ENCODE peak calls at places on chromosomes 3 and 15, in four cellular contexts. One of them, this sample, is unnamed.

GRCh38 chr15:70892002-70892911 is at the start of the genes LRRC49 and THAP10:
- DNase-seq in CD8-positive, alpha-beta memory T cell: no peak
- DNase-seq in pancreas: peak
- DNase-seq in CD8-positive, alpha-beta T cell: peak
- DNase-seq in this sample: peak

GRCh38 chr15:35540031-35540430 is 5.9 kb downstream of the DPH6 start:
- DNase-seq in CD8-positive, alpha-beta memory T cell: no peak
- DNase-seq in pancreas: no peak
- DNase-seq in CD8-positive, alpha-beta T cell: no peak
- DNase-seq in this sample: no peak

GRCh38 chr3:72690646-72691045 is 157.6 kb downstream of the SHQ1 start:
- DNase-seq in CD8-positive, alpha-beta memory T cell: no peak
- DNase-seq in pancreas: no peak
- DNase-seq in CD8-positive, alpha-beta T cell: no peak
- DNase-seq in this sample: no peak

GRCh38 chr3:195909294-195909644 is 918 bp upstream of the TNK2 start:
- DNase-seq in CD8-positive, alpha-beta memory T cell: no peak
- DNase-seq in pancreas: no peak
- DNase-seq in CD8-positive, alpha-beta T cell: no peak
- DNase-seq in this sample: no peak

GRCh38 chr15:40198364-40199085 is 37.7 kb downstream of the BUB1B start:
- DNase-seq in CD8-positive, alpha-beta memory T cell: no peak
- DNase-seq in pancreas: no peak
- DNase-seq in CD8-positive, alpha-beta T cell: no peak
- DNase-seq in this sample: no peak

GRCh38 chr3:185176756-185177359 is 24.0 kb upstream of the C3orf70 start:
- DNase-seq in CD8-positive, alpha-beta memory T cell: no peak
- DNase-seq in pancreas: peak
- DNase-seq in CD8-positive, alpha-beta T cell: no peak
- DNase-seq in this sample: no peak

GRCh38 chr3:87298111-87298718 is 21.8 kb upstream of the POU1F1 start:
- DNase-seq in CD8-positive, alpha-beta memory T cell: peak
- DNase-seq in pancreas: no peak
- DNase-seq in CD8-positive, alpha-beta T cell: no peak
- DNase-seq in this sample: no peak

GRCh38 chr3:140117111-140117526 is 182.1 kb downstream of the CLSTN2 start:
- DNase-seq in CD8-positive, alpha-beta memory T cell: no peak
- DNase-seq in pancreas: no peak
- DNase-seq in CD8-positive, alpha-beta T cell: no peak
- DNase-seq in this sample: no peak

GRCh38 chr3:177109688-177110087 is 87.6 kb downstream of the TBL1XR1 start:
- DNase-seq in CD8-positive, alpha-beta memory T cell: peak
- DNase-seq in pancreas: no peak
- DNase-seq in CD8-positive, alpha-beta T cell: no peak
- DNase-seq in this sample: no peak

GRCh38 chr3:127443581-127444375 is 146.8 kb downstream of the TPRA1 start:
- DNase-seq in CD8-positive, alpha-beta memory T cell: no peak
- DNase-seq in pancreas: no peak
- DNase-seq in CD8-positive, alpha-beta T cell: no peak
- DNase-seq in this sample: no peak

GRCh38 chr15:23642413-23643044 is 5.1 kb downstream of the MAGEL2 start:
- DNase-seq in CD8-positive, alpha-beta memory T cell: peak
- DNase-seq in pancreas: peak
- DNase-seq in CD8-positive, alpha-beta T cell: peak
- DNase-seq in this sample: peak

GRCh38 chr3:193345431-193345830 is 33.1 kb downstream of the ATP13A5 start:
- DNase-seq in CD8-positive, alpha-beta memory T cell: no peak
- DNase-seq in pancreas: no peak
- DNase-seq in CD8-positive, alpha-beta T cell: no peak
- DNase-seq in this sample: no peak

GRCh38 chr15:72156928-72157327 is 38.7 kb downstream of the SENP8 start:
- DNase-seq in CD8-positive, alpha-beta memory T cell: no peak
- DNase-seq in pancreas: no peak
- DNase-seq in CD8-positive, alpha-beta T cell: no peak
- DNase-seq in this sample: no peak

GRCh38 chr3:47365213-47366153 is 15.3 kb upstream of the PTPN23 start:
- DNase-seq in CD8-positive, alpha-beta memory T cell: no peak
- DNase-seq in pancreas: peak
- DNase-seq in CD8-positive, alpha-beta T cell: no peak
- DNase-seq in this sample: no peak

GRCh38 chr15:82298520-82298919 is 35.9 kb downstream of the SAXO2 start:
- DNase-seq in CD8-positive, alpha-beta memory T cell: peak
- DNase-seq in pancreas: no peak
- DNase-seq in CD8-positive, alpha-beta T cell: peak
- DNase-seq in this sample: peak

GRCh38 chr3:148226246-148226645 is 471.5 kb upstream of the AGTR1 start:
- DNase-seq in CD8-positive, alpha-beta memory T cell: no peak
- DNase-seq in pancreas: no peak
- DNase-seq in CD8-positive, alpha-beta T cell: no peak
- DNase-seq in this sample: no peak

GRCh38 chr15:69535101-69535638 is 82.6 kb downstream of the RPLP1 start:
- DNase-seq in CD8-positive, alpha-beta memory T cell: no peak
- DNase-seq in pancreas: no peak
- DNase-seq in CD8-positive, alpha-beta T cell: no peak
- DNase-seq in this sample: no peak

GRCh38 chr3:52495777-52496602 is 852 bp downstream of the STAB1 start:
- DNase-seq in CD8-positive, alpha-beta memory T cell: no peak
- DNase-seq in pancreas: no peak
- DNase-seq in CD8-positive, alpha-beta T cell: no peak
- DNase-seq in this sample: no peak

GRCh38 chr3:13619661-13620230 is 70.8 kb downstream of the FBLN2 start:
- DNase-seq in CD8-positive, alpha-beta memory T cell: no peak
- DNase-seq in pancreas: no peak
- DNase-seq in CD8-positive, alpha-beta T cell: no peak
- DNase-seq in this sample: no peak
- H3K27ac ChIP-seq in CD8-positive, alpha-beta memory T cell: no peak
- H3K27ac ChIP-seq in pancreas: no peak
- H3K27ac ChIP-seq in CD8-positive, alpha-beta T cell: no peak
- H3K27ac ChIP-seq in this sample: no peak

DNA sequence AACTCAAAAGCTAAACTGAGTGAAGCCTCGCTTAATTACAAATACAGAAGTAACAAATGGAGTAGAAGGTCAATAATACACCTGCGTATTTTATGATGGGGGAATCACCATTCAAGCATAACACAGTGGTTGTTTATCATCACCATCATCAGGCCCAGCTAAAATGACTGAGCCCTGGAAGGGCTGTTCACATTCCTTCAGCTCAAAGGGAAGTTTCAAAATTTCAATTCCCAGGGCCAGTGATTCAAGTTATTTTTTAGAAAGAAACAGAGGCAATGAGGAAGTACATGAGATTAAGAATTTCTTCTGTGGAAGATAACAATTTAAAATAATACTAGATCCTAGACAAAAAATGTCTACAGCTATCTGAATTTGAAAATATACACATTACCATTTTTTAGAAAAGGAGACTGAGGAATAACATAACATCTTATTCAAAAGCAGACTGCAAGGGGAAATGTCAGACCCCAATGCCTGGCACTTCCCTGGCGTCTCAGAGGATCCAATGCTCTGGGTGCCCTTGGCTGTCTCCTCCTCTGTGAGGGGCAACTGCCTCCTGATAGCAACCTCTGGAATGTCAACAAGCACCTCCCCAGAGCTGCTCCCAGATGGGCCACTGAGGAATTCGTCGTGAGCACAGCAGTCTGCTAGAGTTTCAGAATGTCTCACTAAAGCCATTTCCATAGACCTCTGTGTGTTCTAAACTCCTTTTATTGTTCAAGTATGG is 22.8 kb downstream of the EHD4 start:
- DNase-seq in CD8-positive, alpha-beta memory T cell: no peak
- DNase-seq in pancreas: no peak
- DNase-seq in CD8-positive, alpha-beta T cell: no peak
- DNase-seq in this sample: no peak
- H3K27ac ChIP-seq in CD8-positive, alpha-beta memory T cell: no peak
- H3K27ac ChIP-seq in pancreas: peak
- H3K27ac ChIP-seq in CD8-positive, alpha-beta T cell: no peak
- H3K27ac ChIP-seq in this sample: no peak

GRCh38 chr3:149356044-149356592 is 21.3 kb downstream of the TM4SF1 start:
- DNase-seq in CD8-positive, alpha-beta memory T cell: no peak
- DNase-seq in pancreas: peak
- DNase-seq in CD8-positive, alpha-beta T cell: no peak
- DNase-seq in this sample: no peak
- H3K27ac ChIP-seq in CD8-positive, alpha-beta memory T cell: no peak
- H3K27ac ChIP-seq in pancreas: peak
- H3K27ac ChIP-seq in CD8-positive, alpha-beta T cell: no peak
- H3K27ac ChIP-seq in this sample: no peak

DNA sequence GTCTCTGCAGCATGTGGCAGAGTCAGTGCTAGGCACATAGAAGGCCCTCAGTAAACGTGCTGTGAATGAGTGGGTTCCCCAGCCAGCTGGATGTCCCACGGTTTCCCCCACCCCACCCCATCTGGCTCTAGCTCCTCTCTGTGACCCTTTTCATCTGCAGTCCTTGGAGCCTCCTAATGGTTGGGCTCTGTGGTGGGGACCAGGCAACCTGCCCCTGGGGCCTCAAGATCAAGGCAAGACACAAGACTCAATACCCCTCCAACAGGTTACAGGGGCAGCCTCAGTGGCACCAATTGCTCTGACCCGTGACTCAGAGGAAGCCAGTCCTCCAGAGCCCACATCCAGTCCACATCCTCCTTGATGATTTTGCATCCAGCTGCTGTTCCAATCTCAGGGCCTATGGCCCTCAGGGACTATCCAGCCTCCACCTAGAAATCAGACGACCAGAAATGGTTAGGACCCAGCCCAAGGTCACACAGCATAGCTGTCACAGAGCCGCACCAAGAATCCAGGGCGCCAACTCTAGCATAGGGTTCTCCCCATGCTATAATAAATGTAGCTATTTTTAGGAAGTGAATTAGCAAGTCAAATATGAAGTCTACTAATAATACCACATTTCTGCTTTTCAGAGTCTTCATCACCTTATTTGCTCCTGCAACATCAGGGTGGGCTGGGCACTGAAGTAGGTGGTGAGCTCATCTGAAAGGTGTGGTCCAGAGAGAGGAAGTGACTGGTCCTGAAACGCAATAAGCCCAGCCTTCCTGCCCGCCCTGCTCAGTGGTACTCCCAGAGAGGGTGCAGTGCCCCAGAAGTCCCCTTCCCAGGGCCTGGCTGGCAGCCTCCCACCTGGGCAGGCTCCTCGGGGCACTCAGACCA is 17.4 kb upstream of the CYP11A1 start:
- DNase-seq in CD8-positive, alpha-beta memory T cell: no peak
- DNase-seq in pancreas: no peak
- DNase-seq in CD8-positive, alpha-beta T cell: peak
- DNase-seq in this sample: no peak
- H3K27ac ChIP-seq in CD8-positive, alpha-beta memory T cell: peak
- H3K27ac ChIP-seq in pancreas: no peak
- H3K27ac ChIP-seq in CD8-positive, alpha-beta T cell: no peak
- H3K27ac ChIP-seq in this sample: no peak

GRCh38 chr3:113285741-113286140 is 74.4 kb downstream of the BOC start:
- DNase-seq in CD8-positive, alpha-beta memory T cell: no peak
- DNase-seq in pancreas: no peak
- DNase-seq in CD8-positive, alpha-beta T cell: no peak
- DNase-seq in this sample: no peak
- H3K27ac ChIP-seq in CD8-positive, alpha-beta memory T cell: no peak
- H3K27ac ChIP-seq in pancreas: no peak
- H3K27ac ChIP-seq in CD8-positive, alpha-beta T cell: no peak
- H3K27ac ChIP-seq in this sample: no peak

DNA sequence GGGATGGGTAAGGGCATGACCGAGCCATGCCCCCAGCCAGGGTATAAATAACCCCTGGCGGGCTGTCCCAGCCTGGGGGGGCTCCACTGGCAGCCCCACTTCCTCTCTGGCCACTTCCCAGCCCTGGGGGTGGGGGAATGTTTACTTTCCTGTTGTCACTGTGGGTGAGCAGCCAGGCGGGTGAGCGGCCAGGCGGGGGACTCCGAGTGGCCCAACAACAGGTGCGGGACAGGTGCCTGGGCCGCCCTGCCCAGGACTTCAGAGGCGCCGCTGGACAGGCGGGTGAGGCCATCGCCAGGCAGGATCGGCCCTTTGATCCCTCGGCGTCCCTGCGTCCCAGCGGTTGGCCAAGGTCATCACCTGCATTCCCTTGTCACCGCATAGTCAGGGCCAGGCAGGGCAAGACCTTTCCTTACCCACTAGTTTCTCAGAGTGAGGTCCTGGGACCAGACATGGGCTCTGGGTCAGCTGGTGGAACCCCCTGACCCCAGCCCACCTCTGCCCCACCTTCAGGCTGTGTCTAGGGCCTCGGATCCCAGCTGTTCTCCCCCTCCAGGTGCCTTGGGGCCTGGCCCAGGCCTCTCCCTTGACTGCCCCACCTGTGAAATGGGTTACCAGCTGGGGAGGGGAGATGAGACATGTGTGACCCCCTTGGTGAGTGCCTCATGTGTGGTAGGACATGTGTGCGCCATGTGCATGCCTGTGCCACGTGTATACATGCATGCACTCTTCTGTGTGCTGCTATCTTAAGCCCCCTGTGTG is 16.6 kb downstream of the SEMA3F start:
- DNase-seq in CD8-positive, alpha-beta memory T cell: no peak
- DNase-seq in pancreas: peak
- DNase-seq in CD8-positive, alpha-beta T cell: no peak
- DNase-seq in this sample: no peak
- H3K27ac ChIP-seq in CD8-positive, alpha-beta memory T cell: no peak
- H3K27ac ChIP-seq in pancreas: peak
- H3K27ac ChIP-seq in CD8-positive, alpha-beta T cell: no peak
- H3K27ac ChIP-seq in this sample: no peak

DNA sequence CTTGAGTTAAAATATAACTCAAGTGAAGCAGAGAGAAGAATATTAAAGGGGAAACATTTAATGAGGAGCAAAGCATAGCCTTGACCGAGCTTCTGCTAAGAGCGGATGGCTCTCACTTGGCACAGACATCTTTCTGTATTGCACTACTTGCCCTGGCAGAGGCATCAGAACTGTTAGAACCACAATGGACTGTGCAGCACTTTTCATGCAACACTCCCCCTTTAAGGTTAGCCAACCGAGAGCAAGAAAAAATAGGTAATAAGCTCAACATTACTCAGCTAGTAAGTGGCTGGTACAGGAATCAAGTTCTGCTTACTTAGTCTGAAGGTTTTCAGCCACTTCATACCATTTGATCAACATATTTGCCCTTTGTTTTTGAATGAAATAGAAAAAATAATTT is 33.7 kb downstream of the CRTC3 start:
- DNase-seq in CD8-positive, alpha-beta memory T cell: no peak
- DNase-seq in pancreas: no peak
- DNase-seq in CD8-positive, alpha-beta T cell: no peak
- DNase-seq in this sample: no peak
- H3K27ac ChIP-seq in CD8-positive, alpha-beta memory T cell: no peak
- H3K27ac ChIP-seq in pancreas: no peak
- H3K27ac ChIP-seq in CD8-positive, alpha-beta T cell: peak
- H3K27ac ChIP-seq in this sample: no peak

DNA sequence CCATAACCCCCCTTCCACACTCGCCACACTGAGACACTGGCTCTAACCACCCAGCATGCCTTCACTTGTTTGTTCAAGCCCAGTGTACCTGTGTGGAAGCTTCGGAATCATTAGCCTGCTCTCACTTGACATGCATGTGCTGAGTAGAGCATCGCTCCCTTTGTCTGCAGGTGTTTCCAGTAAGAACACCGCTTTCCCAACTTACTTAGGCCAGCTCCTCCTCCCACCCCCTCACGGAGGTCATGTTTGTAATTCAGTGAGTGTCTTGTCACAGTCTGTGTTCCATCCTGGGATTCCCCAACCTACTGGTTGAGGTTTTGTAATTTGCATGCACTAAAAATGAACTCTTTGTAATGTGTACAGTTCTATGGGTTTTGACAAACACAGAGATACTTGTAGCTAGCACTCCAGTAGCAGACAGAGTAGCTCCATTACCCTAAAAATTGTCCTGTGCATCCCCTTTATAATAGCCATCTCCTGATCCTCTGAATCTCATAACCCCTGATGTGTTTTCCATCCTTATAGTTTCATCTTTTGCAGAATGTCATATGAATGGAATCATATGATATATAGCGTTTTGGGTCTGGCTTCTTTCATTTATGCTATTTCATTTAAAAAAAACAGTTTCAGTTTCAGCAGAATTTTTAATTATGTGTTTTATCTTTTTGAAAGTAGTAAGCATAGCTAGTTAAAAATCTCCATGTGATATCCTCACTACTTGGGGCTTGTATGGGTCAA is 132.5 kb downstream of the KLF13 start:
- DNase-seq in CD8-positive, alpha-beta memory T cell: no peak
- DNase-seq in pancreas: no peak
- DNase-seq in CD8-positive, alpha-beta T cell: no peak
- DNase-seq in this sample: no peak
- H3K27ac ChIP-seq in CD8-positive, alpha-beta memory T cell: no peak
- H3K27ac ChIP-seq in pancreas: no peak
- H3K27ac ChIP-seq in CD8-positive, alpha-beta T cell: no peak
- H3K27ac ChIP-seq in this sample: no peak

This sample was measured in caudate nucleus.